ENCODE peak calls at places on chromosomes 5 and 9, in five cellular contexts. V is HCT116, N is HepG2, H is GM12878, X is A549. Y is an unnamed sample. For H3K4me1, the result is how much of the 10 kb centered on the place peaks cover.

GRCh38 chr9:122904823-122905710 is at the start of gene RC3H2:
- DNase-seq in H (peak), V (peak), N (peak), X (peak), Y (peak)

GRCh38 chr5:39519566-39520231 is 94.9 kb upstream of the DAB2 start:
- DNase-seq in V (no peak), N (no peak), X (no peak), H (no peak), Y (peak)

GRCh38 chr9:33103381-33104110 is 27.1 kb upstream of the SMU1 start:
- DNase-seq in H (no peak), N (no peak), X (no peak), V (no peak), Y (no peak)

GRCh38 chr9:34568133-34568532 is 21.4 kb downstream of the CNTFR start:
- DNase-seq in N (no peak), H (no peak), V (no peak), X (no peak), Y (no peak)

GRCh38 chr5:79857692-79858091 is 133.4 kb downstream of the MTX3 start:
- DNase-seq in N (no peak), V (no peak), H (no peak), X (no peak), Y (no peak)

GRCh38 chr5:124439609-124440008 is 306.8 kb downstream of the ZNF608 start:
- DNase-seq in X (no peak), V (no peak), H (no peak), N (no peak), Y (no peak)

GRCh38 chr5:110105692-110106091 is 416.0 kb downstream of the MAN2A1 start:
- DNase-seq in H (no peak), X (no peak), V (no peak), N (peak), Y (no peak)

GRCh38 chr9:129473523-129474244 is 147.2 kb downstream of the C9orf50 start:
- DNase-seq in N (no peak), H (no peak), V (no peak), X (no peak), Y (no peak)

GRCh38 chr5:124240732-124241131 is 505.7 kb downstream of the ZNF608 start:
- DNase-seq in N (no peak), V (no peak), X (no peak), H (no peak), Y (no peak)

GRCh38 chr5:52849544-52849943 is 61.8 kb downstream of the ITGA1 start:
- DNase-seq in V (no peak), X (no peak), H (no peak), N (no peak), Y (peak)

GRCh38 chr9:86041331-86041741 is 58.0 kb downstream of the GOLM1 start:
- DNase-seq in N (no peak), V (no peak), X (no peak), H (no peak), Y (peak)

GRCh38 chr9:68552700-68553099 is 12.0 kb upstream of the TMEM252 start:
- DNase-seq in N (no peak), X (no peak), V (no peak), H (no peak), Y (no peak)

GRCh38 chr5:168076561-168076991 is 214.9 kb upstream of the WWC1 start:
- DNase-seq in N (peak), V (peak), H (no peak), X (no peak), Y (no peak)

GRCh38 chr5:36575367-36575781 is 31.0 kb upstream of the SLC1A3 start:
- DNase-seq in X (no peak), N (no peak), H (no peak), V (no peak), Y (peak)

GRCh38 chr5:10933141-10933540 is 172.1 kb upstream of the DAP start:
- DNase-seq in N (no peak), V (no peak), H (no peak), X (no peak), Y (no peak)

GRCh38 chr5:76703707-76704106 is 12.2 kb upstream of the F2R start:
- DNase-seq in H (no peak), N (no peak), X (no peak), V (no peak), Y (no peak)

GRCh38 chr5:179858241-179858585 is 404 bp downstream of the MRNIP start:
- DNase-seq in H (peak), N (peak), X (peak), V (no peak), Y (no peak)

DNA sequence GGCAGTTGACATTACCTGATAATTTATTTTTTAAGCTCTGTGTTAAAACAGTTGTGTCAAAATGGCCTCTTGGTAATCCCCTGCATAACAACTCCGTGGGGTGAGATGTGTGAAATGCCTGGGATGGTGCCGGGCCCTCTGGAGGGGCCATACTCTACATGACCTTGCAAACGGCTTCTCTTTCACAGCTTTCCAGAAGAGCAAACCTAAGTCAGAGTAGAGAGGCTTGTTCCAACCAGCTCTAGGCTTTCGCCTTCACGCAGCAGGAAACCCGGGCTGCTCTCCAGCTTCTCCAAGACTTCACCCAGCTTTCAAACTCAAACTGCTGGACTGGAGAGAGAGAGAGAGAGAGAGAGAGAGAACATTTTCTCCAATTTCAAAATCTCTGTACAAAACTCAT is 120.1 kb downstream of the SNX18 start:
- DNase-seq in X (no peak), N (no peak), H (no peak), V (no peak), Y (no peak)
- TF ChIP-seq MAX in X (no peak), N (no peak), H (no peak), V (no peak), Y (no peak)

GRCh38 chr9:91039125-91039834 is 237.7 kb downstream of the SYK start:
- DNase-seq in N (peak), X (no peak), H (no peak), V (no peak), Y (no peak)

GRCh38 chr9:91039835-91040140 is 238.2 kb downstream of the SYK start:
- DNase-seq in H (no peak), V (no peak), N (no peak), X (no peak), Y (no peak)

GRCh38 chr9:91037511-91038482 is 236.2 kb downstream of the SYK start:
- DNase-seq in V (peak), H (no peak), N (peak), X (peak), Y (peak)

GRCh38 chr9:91036826-91037510 is 235.3 kb downstream of the SYK start:
- DNase-seq in X (peak), H (no peak), V (peak), N (peak), Y (peak)

DNA sequence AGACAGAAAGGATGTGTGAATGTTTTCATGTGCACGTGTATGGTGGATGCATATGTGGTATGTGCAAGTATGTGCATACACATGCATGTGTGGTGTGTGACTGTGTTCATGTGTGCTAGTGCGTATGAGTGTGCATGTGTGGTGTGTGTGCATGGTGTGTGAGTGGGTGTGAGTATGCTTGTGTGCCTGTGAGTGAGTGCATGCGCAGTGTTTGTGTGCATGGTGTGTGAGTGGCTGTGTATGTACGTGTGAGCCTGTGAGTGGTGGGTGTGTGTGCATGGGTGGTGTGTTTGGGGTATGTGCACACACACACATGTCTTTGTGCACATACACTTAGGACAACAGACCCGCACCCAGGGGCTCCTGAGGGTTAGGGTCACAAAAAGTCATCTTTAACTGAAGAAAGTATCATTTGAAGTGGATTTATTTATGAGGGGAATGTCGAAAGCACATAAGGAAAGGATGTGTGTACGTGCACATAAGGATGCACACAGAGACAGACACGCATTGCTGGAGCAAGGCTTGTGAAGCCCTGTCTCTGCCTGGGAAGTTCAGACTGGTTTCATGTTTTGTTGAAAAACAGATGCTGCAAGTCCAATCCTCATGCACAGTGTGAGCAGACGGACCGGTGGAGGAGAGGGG is 237.0 kb downstream of the SYK start:
- DNase-seq in H (no peak), X (no peak), V (no peak), N (no peak), Y (no peak)
- H3K4me1 ChIP-seq in H (under half), X (under half), V (under half), N (half or more), Y (under half)

GRCh38 chr5:141694479-141694878 is 12.4 kb upstream of the ARAP3 start:
- DNase-seq in N (no peak), V (no peak), H (no peak), X (no peak), Y (no peak)

GRCh38 chr5:141697586-141697985 is 15.6 kb upstream of the ARAP3 start:
- DNase-seq in X (no peak), V (no peak), N (no peak), H (no peak), Y (no peak)

GRCh38 chr5:141696431-141696830 is 14.4 kb upstream of the ARAP3 start:
- DNase-seq in N (no peak), X (no peak), H (no peak), V (no peak), Y (no peak)

GRCh38 chr5:141692919-141693848 is 11.2 kb upstream of the ARAP3 start:
- DNase-seq in V (no peak), N (no peak), H (no peak), X (no peak), Y (no peak)

GRCh38 chr5:141695627-141696180 is 13.7 kb upstream of the ARAP3 start:
- DNase-seq in X (no peak), H (no peak), V (no peak), N (no peak), Y (peak)
- TF ChIP-seq MAX in X (no peak), H (no peak), V (no peak), N (no peak), Y (no peak)

DNA sequence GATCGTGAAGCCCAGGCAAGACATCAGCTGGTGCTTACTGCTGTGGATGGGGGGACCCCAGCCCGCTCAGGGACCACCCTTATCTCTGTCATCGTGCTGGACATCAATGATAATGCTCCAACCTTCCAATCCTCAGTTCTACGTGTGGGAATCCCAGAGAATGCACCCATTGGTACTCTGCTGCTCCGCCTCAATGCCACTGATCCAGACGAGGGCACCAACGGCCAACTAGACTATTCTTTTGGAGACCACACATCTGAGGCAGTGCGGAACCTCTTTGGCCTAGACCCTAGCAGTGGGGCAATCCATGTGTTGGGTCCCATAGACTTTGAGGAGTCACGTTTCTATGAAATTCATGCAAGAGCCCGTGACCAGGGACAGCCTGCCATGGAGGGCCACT is 960 bp downstream of the PCDHGC5 start:
- DNase-seq in V (no peak), N (no peak), H (no peak), X (no peak), Y (no peak)
- H3K4me1 ChIP-seq in V (under half), N (under half), H (under half), X (under half), Y (under half)

GRCh38 chr5:142201471-142201887 is 92.9 kb downstream of the NDFIP1 start:
- DNase-seq in H (no peak), N (no peak), X (no peak), V (peak), Y (peak)
- TF ChIP-seq MAX in H (no peak), N (no peak), X (no peak), V (no peak), Y (no peak)

GRCh38 chr9:113569472-113570060 is 106.0 kb downstream of the RGS3 start:
- DNase-seq in V (no peak), X (no peak), H (no peak), N (no peak), Y (no peak)
- H3K4me1 ChIP-seq in V (under half), X (under half), H (under half), N (half or more), Y (under half)

GRCh38 chr9:93677641-93678136 is 101.3 kb downstream of the PHF2 start:
- DNase-seq in X (no peak), N (no peak), V (no peak), H (no peak), Y (no peak)
- TF ChIP-seq MAX in X (no peak), N (no peak), V (no peak), H (no peak), Y (no peak)

Y was measured in endothelial cell of umbilical vein.